ENCODE peak calls at places on chromosomes 3 and 15, in six cellular contexts. R is HEK293T; A is T follicular helper cell; M is tibial nerve; Z is CD8-positive, alpha-beta T cell; G is activated B cell treated with CpG ODN at 0.5 μM for 24 hours. F is an unnamed sample.

GRCh38 chr3:37741644-37742043 is 120.0 kb upstream of the CTDSPL start:
- DNase-seq in R (peak), A (no peak), M (peak), Z (no peak), G (no peak), F (no peak)

GRCh38 chr3:50490438-50490970 is 12.9 kb downstream of the CACNA2D2 start:
- DNase-seq in R (no peak), A (no peak), M (no peak), Z (no peak), G (no peak), F (no peak)

GRCh38 chr3:123576119-123576518 is 8.7 kb downstream of the HACD2 start:
- DNase-seq in R (no peak), A (no peak), M (no peak), Z (no peak), G (no peak), F (no peak)

GRCh38 chr15:78327442-78327841 is 12.7 kb upstream of the CRABP1 start:
- DNase-seq in R (no peak), A (no peak), M (no peak), Z (no peak), G (no peak), F (no peak)

GRCh38 chr15:57553526-57553925 is 38.2 kb upstream of the MYZAP start:
- DNase-seq in R (no peak), A (no peak), M (no peak), Z (no peak), G (no peak), F (no peak)

GRCh38 chr3:157132936-157133335 is 27.0 kb downstream of the CCNL1 start:
- DNase-seq in R (no peak), A (no peak), M (peak), Z (no peak), G (no peak), F (no peak)

GRCh38 chr3:112605285-112605684 is 35.7 kb downstream of the CCDC80 start:
- DNase-seq in R (no peak), A (no peak), M (no peak), Z (no peak), G (no peak), F (peak)

GRCh38 chr3:12553921-12554391 is 2.9 kb upstream of the MKRN2 start:
- DNase-seq in R (peak), A (no peak), M (no peak), Z (no peak), G (peak), F (peak)

GRCh38 chr3:114650808-114651207 is 357.0 kb downstream of the TIGIT start:
- DNase-seq in R (no peak), A (no peak), M (no peak), Z (no peak), G (no peak), F (no peak)

GRCh38 chr15:90553248-90553745 is 23.6 kb downstream of the CRTC3 start:
- DNase-seq in R (no peak), A (no peak), M (peak), Z (no peak), G (no peak), F (peak)

GRCh38 chr3:94001825-94002495 is 22.0 kb downstream of the ARL13B start:
- DNase-seq in R (no peak), A (no peak), M (no peak), Z (no peak), G (no peak), F (no peak)

GRCh38 chr15:85618956-85619491 is 175.7 kb downstream of the KLHL25 start:
- DNase-seq in R (no peak), A (peak), M (peak), Z (peak), G (no peak), F (no peak)

GRCh38 chr3:167723025-167723512 is 11.6 kb downstream of the PDCD10 start:
- DNase-seq in R (no peak), A (no peak), M (no peak), Z (no peak), G (no peak), F (no peak)

GRCh38 chr3:136659253-136659652 is 92.9 kb downstream of the STAG1 start:
- DNase-seq in R (peak), A (no peak), M (no peak), Z (no peak), G (no peak), F (peak)

GRCh38 chr3:45870099-45870498 is 16.2 kb upstream of the CCR9 start:
- DNase-seq in R (no peak), A (peak), M (no peak), Z (peak), G (no peak), F (no peak)

GRCh38 chr3:69012836-69013255 is 638 bp downstream of the EOGT start:
- DNase-seq in R (peak), A (peak), M (peak), Z (no peak), G (peak), F (peak)

GRCh38 chr3:86029590-86029989 is 961.4 kb downstream of the VGLL3 start:
- DNase-seq in R (no peak), A (no peak), M (no peak), Z (no peak), G (no peak), F (peak)

GRCh38 chr3:149339931-149340309 is 6.5 kb upstream of the TM4SF18 start:
- DNase-seq in R (peak), A (no peak), M (peak), Z (no peak), G (no peak), F (peak)

GRCh38 chr3:130841357-130841756 is 52.5 kb upstream of the ATP2C1 start:
- DNase-seq in R (no peak), A (no peak), M (no peak), Z (no peak), G (no peak), F (no peak)

GRCh38 chr3:10495003-10495402 is 10.4 kb downstream of the ATP2B2 start:
- DNase-seq in R (no peak), A (no peak), M (no peak), Z (no peak), G (no peak), F (no peak)

GRCh38 chr3:85151555-85151954 is 192.8 kb downstream of the CADM2 start:
- DNase-seq in R (no peak), A (no peak), M (no peak), Z (no peak), G (no peak), F (no peak)

GRCh38 chr3:101195951-101196713 is 124.2 kb downstream of the IMPG2 start:
- DNase-seq in R (peak), A (no peak), M (peak), Z (no peak), G (no peak), F (peak)

GRCh38 chr3:27630892-27631291 is 91.2 kb downstream of the EOMES start:
- DNase-seq in R (no peak), A (no peak), M (no peak), Z (no peak), G (no peak), F (no peak)

GRCh38 chr3:169362261-169362660 is 301.3 kb downstream of the MECOM start:
- DNase-seq in R (no peak), A (no peak), M (no peak), Z (no peak), G (no peak), F (peak)

GRCh38 chr3:64865872-64866588 is 178.2 kb upstream of the ADAMTS9 start:
- DNase-seq in R (no peak), A (no peak), M (no peak), Z (no peak), G (no peak), F (no peak)

GRCh38 chr3:179956416-179956830 is 80.3 kb downstream of the PEX5L start:
- DNase-seq in R (no peak), A (no peak), M (no peak), Z (no peak), G (no peak), F (no peak)

GRCh38 chr15:75042730-75043508 is 19.5 kb downstream of the PPCDC start:
- DNase-seq in R (no peak), A (no peak), M (peak), Z (peak), G (peak), F (peak)

GRCh38 chr3:189937302-189938255 is 183.1 kb downstream of the P3H2 start:
- DNase-seq in R (no peak), A (no peak), M (no peak), Z (no peak), G (no peak), F (peak)

GRCh38 chr15:88913017-88913849 is at the start of gene MFGE8:
- DNase-seq in R (peak), A (peak), M (peak), Z (peak), G (peak), F (peak)

GRCh38 chr15:80325206-80325605 is 73.2 kb upstream of the CTXND1 start:
- DNase-seq in R (no peak), A (no peak), M (no peak), Z (no peak), G (no peak), F (no peak)

GRCh38 chr3:143643905-143644304 is 204.4 kb downstream of the SLC9A9 start:
- DNase-seq in R (no peak), A (no peak), M (no peak), Z (no peak), G (no peak), F (no peak)

GRCh38 chr3:76869726-76870414 is 170.0 kb upstream of the ROBO2 start:
- DNase-seq in R (no peak), A (no peak), M (no peak), Z (no peak), G (no peak), F (no peak)

GRCh38 chr3:86162521-86162920 is 828.4 kb downstream of the VGLL3 start:
- DNase-seq in R (no peak), A (no peak), M (no peak), Z (no peak), G (no peak), F (no peak)

GRCh38 chr15:74251187-74251811 is 15.2 kb downstream of the CCDC33 start:
- DNase-seq in R (no peak), A (no peak), M (no peak), Z (no peak), G (no peak), F (peak)

GRCh38 chr3:106302451-106303221 is 433.8 kb upstream of the CBLB start:
- DNase-seq in R (no peak), A (no peak), M (no peak), Z (no peak), G (no peak), F (no peak)

GRCh38 chr15:71532994-71533393 is 277.4 kb upstream of the NR2E3 start:
- DNase-seq in R (peak), A (no peak), M (no peak), Z (no peak), G (no peak), F (peak)

GRCh38 chr3:147758786-147759185 is 349.6 kb downstream of the ZIC1 start:
- DNase-seq in R (no peak), A (no peak), M (peak), Z (no peak), G (no peak), F (no peak)